ENCODE peak calls at places on chromosomes 13 and 19, in eight cellular contexts. W is MCF 10A, B is endothelial cell, G is transverse colon, O is cardiac muscle cell, C is psoas muscle, D is stomach, A is breast epithelium. H is an unnamed sample.

GRCh38 chr19:39987167-39987566 is 9.7 kb upstream of the ZNF546 start:
- DNase-seq in W (no peak), B (no peak), G (no peak), O (no peak), C (no peak), D (no peak), A (no peak), H (no peak)

GRCh38 chr19:3500429-3501101 is at the start of gene DOHH:
- DNase-seq in W (peak), B (peak), G (peak), O (peak), C (peak), D (peak), A (peak), H (peak)

GRCh38 chr19:35518313-35518712 is 4.9 kb upstream of the DMKN start:
- DNase-seq in W (peak), B (no peak), G (no peak), O (no peak), C (no peak), D (no peak), A (no peak), H (no peak)

GRCh38 chr13:103282571-103283450 is 216.6 kb upstream of the SLC10A2 start:
- DNase-seq in W (peak), B (no peak), G (no peak), O (peak), C (no peak), D (no peak), A (no peak), H (no peak)

GRCh38 chr13:59061621-59062020 is 1102.1 kb downstream of the DIAPH3 start:
- DNase-seq in W (no peak), B (no peak), G (no peak), O (no peak), C (no peak), D (no peak), A (no peak), H (no peak)

GRCh38 chr19:5809053-5809452 is 4.2 kb downstream of the NRTN start:
- DNase-seq in W (peak), B (no peak), G (no peak), O (no peak), C (no peak), D (no peak), A (no peak), H (no peak)

GRCh38 chr13:83125791-83126190 is 756.5 kb downstream of the SLITRK1 start:
- DNase-seq in W (no peak), B (no peak), G (no peak), O (no peak), C (no peak), D (no peak), A (no peak), H (no peak)

GRCh38 chr13:53781941-53782340 is 753.3 kb downstream of the OLFM4 start:
- DNase-seq in W (peak), B (no peak), G (no peak), O (peak), C (no peak), D (no peak), A (no peak), H (no peak)

GRCh38 chr13:109782823-109783411 is 3.5 kb downstream of the IRS2 start:
- DNase-seq in W (no peak), B (no peak), G (no peak), O (no peak), C (no peak), D (no peak), A (no peak), H (no peak)

GRCh38 chr13:22235285-22235949 is 564.5 kb downstream of the FGF9 start:
- DNase-seq in W (no peak), B (no peak), G (no peak), O (peak), C (no peak), D (no peak), A (peak), H (no peak)

GRCh38 chr19:11155373-11156120 is at the start of gene SPC24:
- DNase-seq in W (peak), B (peak), G (peak), O (peak), C (peak), D (peak), A (peak), H (peak)
- TF ChIP-seq CTCF in W (no peak), B (no peak), G (no peak), O (no peak), C (no peak), D (no peak), A (no peak), H (no peak)

GRCh38 chr19:17292301-17293074 is 10.7 kb downstream of the ABHD8 start:
- DNase-seq in W (peak), B (peak), G (peak), O (peak), C (peak), D (peak), A (peak), H (peak)
- TF ChIP-seq CTCF in W (peak), B (no peak), G (peak), O (peak), C (peak), D (no peak), A (peak), H (peak)

GRCh38 chr19:55913643-55914268 is 18.4 kb downstream of the NLRP13 start:
- DNase-seq in W (no peak), B (no peak), G (no peak), O (no peak), C (no peak), D (no peak), A (no peak), H (no peak)
- TF ChIP-seq CTCF in W (no peak), B (no peak), G (no peak), O (no peak), C (no peak), D (no peak), A (no peak), H (peak)

GRCh38 chr13:98033277-98034247 is 80.1 kb downstream of the IPO5 start:
- DNase-seq in W (peak), B (peak), G (no peak), O (peak), C (no peak), D (no peak), A (no peak), H (no peak)
- TF ChIP-seq CTCF in W (peak), B (peak), G (peak), O (peak), C (no peak), D (no peak), A (no peak), H (no peak)

DNA sequence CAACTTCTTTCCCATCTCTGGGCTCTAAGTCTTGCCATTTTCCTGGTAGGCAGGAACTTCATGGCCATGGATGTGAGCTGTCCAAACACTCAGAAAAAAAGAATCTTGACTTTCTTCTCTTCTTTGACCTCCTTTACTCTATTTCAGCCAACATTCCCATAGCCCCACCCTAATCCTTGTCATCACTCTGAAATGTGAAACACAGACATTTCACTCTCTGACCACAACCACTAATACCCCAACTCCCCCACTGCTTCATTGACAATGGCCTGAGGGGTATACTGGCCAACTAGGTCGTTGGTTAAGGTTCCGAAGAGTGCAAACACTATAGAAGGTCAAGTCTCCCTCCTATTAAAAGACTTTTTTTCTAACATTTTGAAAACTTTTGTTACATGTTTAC is 4.7 kb upstream of the CYP2A13 start:
- DNase-seq in W (no peak), B (no peak), G (no peak), O (no peak), C (no peak), D (no peak), A (no peak), H (no peak)
- TF ChIP-seq CTCF in W (no peak), B (no peak), G (no peak), O (no peak), C (no peak), D (no peak), A (no peak), H (no peak)